ENCODE peak calls at places on chromosomes 13 and 19, in eight cellular contexts. O is endodermal cell; K is upper lobe of left lung; C is endothelial cell; I is MM.1S; B is IMR-90; Q is activated CD8-positive, alpha-beta T cell treated with anti-CD3 and anti-CD28 coated beads for 36 hours; U is HFF-Myc. W is an unnamed sample.

GRCh38 chr13:41459754-41460111 is 2.4 kb downstream of the RGCC start:
- DNase-seq in O (no peak), K (no peak), C (no peak), I (no peak), B (no peak), Q (peak), U (no peak), W (no peak)

GRCh38 chr13:70994204-70994603 is 872.8 kb downstream of the DACH1 start:
- DNase-seq in O (no peak), K (no peak), C (no peak), I (no peak), B (no peak), Q (no peak), U (no peak), W (no peak)

GRCh38 chr13:31367410-31367809 is 167.6 kb downstream of the B3GLCT start:
- DNase-seq in O (no peak), K (no peak), C (no peak), I (no peak), B (no peak), Q (no peak), U (no peak), W (no peak)

GRCh38 chr19:3176715-3177501 is 1.7 kb upstream of the S1PR4 start:
- DNase-seq in O (no peak), K (peak), C (no peak), I (no peak), B (peak), Q (peak), U (no peak), W (peak)

GRCh38 chr13:30486230-30487074 is 20.7 kb upstream of the HMGB1 start:
- DNase-seq in O (peak), K (no peak), C (no peak), I (no peak), B (no peak), Q (no peak), U (no peak), W (no peak)

GRCh38 chr13:100129605-100130004 is 40.7 kb downstream of the PCCA start:
- DNase-seq in O (peak), K (no peak), C (no peak), I (no peak), B (no peak), Q (no peak), U (no peak), W (no peak)

GRCh38 chr13:90943961-90944360 is 403.5 kb upstream of the MIR17HG start:
- DNase-seq in O (no peak), K (no peak), C (no peak), I (no peak), B (no peak), Q (no peak), U (no peak), W (no peak)

GRCh38 chr13:58598241-58598640 is 966.7 kb downstream of the PCDH17 start:
- DNase-seq in O (no peak), K (no peak), C (no peak), I (no peak), B (no peak), Q (no peak), U (no peak), W (no peak)

GRCh38 chr13:88000239-88000638 is 329.1 kb downstream of the SLITRK5 start:
- DNase-seq in O (peak), K (peak), C (no peak), I (no peak), B (peak), Q (no peak), U (no peak), W (peak)

GRCh38 chr19:11420429-11420893 is 1.3 kb upstream of the RGL3 start:
- DNase-seq in O (peak), K (peak), C (no peak), I (no peak), B (no peak), Q (no peak), U (no peak), W (no peak)

GRCh38 chr13:94707400-94708021 is 4.8 kb downstream of the SOX21 start:
- DNase-seq in O (peak), K (peak), C (peak), I (no peak), B (no peak), Q (no peak), U (no peak), W (no peak)

GRCh38 chr13:103030776-103031175 is 35.4 kb downstream of the SLC10A2 start:
- DNase-seq in O (no peak), K (no peak), C (no peak), I (no peak), B (no peak), Q (no peak), U (no peak), W (no peak)

GRCh38 chr19:2680808-2681207 is 21.7 kb downstream of the GNG7 start:
- DNase-seq in O (no peak), K (no peak), C (no peak), I (no peak), B (no peak), Q (no peak), U (no peak), W (no peak)

GRCh38 chr19:54162241-54162805 is 2.8 kb upstream of the LENG1 start:
- DNase-seq in O (peak), K (peak), C (peak), I (peak), B (peak), Q (peak), U (no peak), W (peak)

DNA sequence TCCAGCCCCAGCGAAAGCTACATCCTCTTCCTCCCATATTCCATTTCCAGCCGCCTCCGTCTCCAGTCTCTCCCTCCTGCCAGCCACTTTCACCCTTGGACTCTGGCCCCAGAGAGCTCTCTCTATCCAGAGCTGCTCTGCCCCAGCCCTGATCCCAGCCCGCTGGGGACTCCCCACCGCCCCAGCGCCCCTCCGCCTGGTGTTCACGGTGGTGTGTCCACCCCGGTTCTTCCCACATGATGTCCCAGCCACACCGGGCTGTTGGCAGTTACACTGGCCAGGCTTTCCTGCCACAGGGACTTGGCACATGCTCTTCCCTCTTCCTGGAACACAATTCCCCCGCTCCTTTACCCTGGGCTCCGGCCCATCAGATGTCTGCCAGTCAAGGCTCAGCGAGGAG is 11.3 kb upstream of the EMC10 start:
- DNase-seq in O (no peak), K (no peak), C (no peak), I (no peak), B (no peak), Q (no peak), U (no peak), W (no peak)
- TF ChIP-seq CTCF in O (no peak), K (no peak), C (no peak), I (no peak), B (no peak), Q (no peak), U (no peak), W (no peak)

GRCh38 chr19:38657633-38658222 is 10.3 kb downstream of the ACTN4 start:
- DNase-seq in O (no peak), K (no peak), C (no peak), I (no peak), B (peak), Q (peak), U (no peak), W (peak)

GRCh38 chr19:38654478-38655079 is 7.1 kb downstream of the ACTN4 start:
- DNase-seq in O (peak), K (no peak), C (peak), I (no peak), B (peak), Q (no peak), U (no peak), W (no peak)

GRCh38 chr19:38655148-38655824 is 7.8 kb downstream of the ACTN4 start:
- DNase-seq in O (peak), K (no peak), C (no peak), I (no peak), B (peak), Q (peak), U (no peak), W (no peak)

GRCh38 chr19:38658462-38659306 is 11.2 kb downstream of the ACTN4 start:
- DNase-seq in O (no peak), K (no peak), C (no peak), I (no peak), B (peak), Q (no peak), U (peak), W (peak)

DNA sequence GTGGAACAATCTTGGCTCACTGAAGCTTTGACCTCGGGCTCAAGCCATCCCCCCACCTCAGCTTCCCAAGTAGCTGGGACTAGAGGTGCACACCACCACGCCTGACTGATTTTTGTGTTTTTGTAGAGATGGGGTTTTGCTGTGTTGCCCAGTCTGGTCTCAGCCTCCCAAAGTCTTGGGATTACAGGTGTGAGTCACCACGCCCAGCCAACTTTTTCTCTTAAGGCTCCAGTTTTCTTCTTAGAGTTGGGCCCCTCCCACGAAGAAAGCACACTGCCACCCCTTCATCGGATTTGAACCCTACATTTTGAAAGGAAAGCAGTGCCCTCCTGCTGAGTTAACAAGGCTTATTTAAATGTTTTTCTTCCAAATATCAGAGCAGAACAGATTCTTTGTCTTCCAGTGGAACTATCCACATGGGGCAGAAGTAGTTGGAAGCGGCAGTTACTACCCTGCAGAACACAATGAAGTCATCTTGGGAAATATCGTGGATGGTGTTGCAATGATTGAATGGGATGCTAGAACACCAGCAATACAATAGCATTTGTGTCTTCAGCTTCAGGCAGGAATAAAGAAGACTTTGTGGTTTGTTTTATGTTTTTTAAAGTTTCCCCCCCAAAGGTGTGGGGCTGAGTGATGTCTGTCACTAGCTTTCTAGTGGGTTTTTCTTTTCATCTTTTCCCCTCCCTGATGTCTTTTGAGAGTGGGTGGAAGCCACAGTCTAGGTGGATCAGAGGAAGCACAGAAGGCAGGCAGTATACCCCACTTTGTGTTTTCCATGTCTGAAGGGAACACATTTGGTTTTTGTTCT is 8.9 kb downstream of the ACTN4 start:
- DNase-seq in O (no peak), K (no peak), C (no peak), I (no peak), B (peak), Q (peak), U (no peak), W (peak)
- TF ChIP-seq CTCF in O (no peak), K (no peak), C (no peak), I (no peak), B (no peak), Q (no peak), U (no peak), W (no peak)

DNA sequence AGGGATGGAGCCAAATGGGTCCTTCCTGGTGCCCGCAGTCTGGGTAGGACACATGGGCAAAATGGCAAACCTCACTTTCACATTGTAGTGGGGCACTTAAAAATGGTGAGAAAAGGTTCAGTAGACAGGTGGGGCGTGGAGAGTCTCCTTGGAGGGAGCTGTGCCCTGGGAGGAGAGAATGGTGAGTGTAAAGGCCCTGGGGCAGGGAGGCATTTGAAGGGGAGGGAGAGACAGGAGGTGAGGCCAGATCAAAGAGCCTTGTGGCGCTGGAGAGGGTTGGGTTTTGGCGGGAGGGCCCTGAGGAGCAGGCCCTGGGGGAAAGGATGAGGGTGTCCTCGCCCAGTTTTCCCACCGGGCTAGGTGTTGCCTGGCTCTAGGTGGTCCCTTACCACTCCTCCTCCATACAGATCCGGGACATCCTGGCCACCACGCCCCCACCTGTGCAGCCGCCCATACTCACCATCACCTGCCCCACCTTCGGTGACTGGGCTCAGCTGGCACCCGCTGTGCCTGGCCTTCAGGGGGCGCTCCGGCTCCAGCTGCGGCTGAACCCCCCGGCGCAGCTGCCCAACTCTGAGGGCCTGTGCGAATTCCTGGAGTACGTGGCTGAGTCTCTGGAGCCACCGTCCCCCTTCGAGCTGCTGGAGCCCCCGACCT is 6.3 kb downstream of the MAP1S start:
- DNase-seq in O (peak), K (no peak), C (no peak), I (no peak), B (no peak), Q (peak), U (no peak), W (no peak)
- TF ChIP-seq CTCF in O (peak), K (no peak), C (peak), I (peak), B (peak), Q (peak), U (peak), W (peak)

DNA sequence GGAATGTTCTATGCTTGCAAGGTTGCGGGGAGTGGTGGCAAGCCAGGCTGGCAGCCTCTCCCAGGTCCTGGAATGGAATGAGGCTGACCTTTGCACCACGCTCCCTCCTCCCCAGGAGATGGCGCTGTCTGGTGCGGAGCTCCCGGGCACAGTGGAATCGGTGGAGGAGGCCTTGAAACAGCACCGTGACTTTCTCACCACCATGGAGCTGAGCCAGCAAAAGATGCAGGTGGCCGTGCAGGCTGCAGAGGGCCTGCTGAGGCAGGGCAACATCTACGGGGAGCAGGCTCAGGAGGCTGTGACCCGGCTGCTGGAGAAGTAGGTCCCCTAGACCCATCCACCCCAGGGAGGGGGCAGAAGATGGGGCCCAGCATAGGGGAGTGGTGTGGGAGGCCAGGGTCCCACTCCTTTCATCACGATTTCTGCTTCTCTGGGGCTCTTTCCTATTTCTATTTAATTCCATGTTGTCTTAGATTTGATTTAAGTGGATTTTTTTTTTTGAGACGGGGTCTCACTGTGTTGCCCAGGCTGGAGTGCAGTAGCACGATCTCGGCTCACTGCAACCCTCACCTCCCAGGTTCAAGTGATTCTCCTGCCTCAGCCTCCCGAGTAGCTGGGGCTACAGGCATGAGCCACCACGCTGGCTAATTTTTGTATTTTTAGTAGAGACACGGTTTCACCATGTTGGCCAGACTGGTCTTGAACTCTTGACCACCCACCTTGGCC is 53.2 kb upstream of the SHKBP1 start:
- DNase-seq in O (peak), K (peak), C (peak), I (peak), B (peak), Q (peak), U (no peak), W (peak)
- TF ChIP-seq CTCF in O (peak), K (peak), C (peak), I (peak), B (peak), Q (peak), U (peak), W (peak)

GRCh38 chr19:49939721-49940481 is 10.6 kb upstream of the NUP62 start:
- DNase-seq in O (peak), K (no peak), C (no peak), I (no peak), B (no peak), Q (peak), U (no peak), W (no peak)
- TF ChIP-seq CTCF in O (peak), K (no peak), C (peak), I (peak), B (no peak), Q (peak), U (no peak), W (no peak)

GRCh38 chr19:58499021-58499927 is 12.5 kb downstream of the SLC27A5 start:
- DNase-seq in O (peak), K (peak), C (peak), I (peak), B (peak), Q (peak), U (peak), W (peak)
- TF ChIP-seq CTCF in O (peak), K (peak), C (peak), I (no peak), B (peak), Q (no peak), U (peak), W (peak)

GRCh38 chr19:29871143-29871542 is 59.4 kb downstream of the CCNE1 start:
- DNase-seq in O (no peak), K (no peak), C (no peak), I (no peak), B (no peak), Q (no peak), U (no peak), W (no peak)

GRCh38 chr19:29875931-29876330 is 64.1 kb downstream of the CCNE1 start:
- DNase-seq in O (no peak), K (no peak), C (no peak), I (no peak), B (no peak), Q (no peak), U (no peak), W (no peak)

GRCh38 chr19:29873801-29874575 is 62.2 kb downstream of the CCNE1 start:
- DNase-seq in O (no peak), K (no peak), C (no peak), I (no peak), B (no peak), Q (no peak), U (no peak), W (no peak)

GRCh38 chr19:29872224-29872731 is 60.5 kb downstream of the CCNE1 start:
- DNase-seq in O (peak), K (peak), C (peak), I (no peak), B (no peak), Q (peak), U (no peak), W (no peak)

DNA sequence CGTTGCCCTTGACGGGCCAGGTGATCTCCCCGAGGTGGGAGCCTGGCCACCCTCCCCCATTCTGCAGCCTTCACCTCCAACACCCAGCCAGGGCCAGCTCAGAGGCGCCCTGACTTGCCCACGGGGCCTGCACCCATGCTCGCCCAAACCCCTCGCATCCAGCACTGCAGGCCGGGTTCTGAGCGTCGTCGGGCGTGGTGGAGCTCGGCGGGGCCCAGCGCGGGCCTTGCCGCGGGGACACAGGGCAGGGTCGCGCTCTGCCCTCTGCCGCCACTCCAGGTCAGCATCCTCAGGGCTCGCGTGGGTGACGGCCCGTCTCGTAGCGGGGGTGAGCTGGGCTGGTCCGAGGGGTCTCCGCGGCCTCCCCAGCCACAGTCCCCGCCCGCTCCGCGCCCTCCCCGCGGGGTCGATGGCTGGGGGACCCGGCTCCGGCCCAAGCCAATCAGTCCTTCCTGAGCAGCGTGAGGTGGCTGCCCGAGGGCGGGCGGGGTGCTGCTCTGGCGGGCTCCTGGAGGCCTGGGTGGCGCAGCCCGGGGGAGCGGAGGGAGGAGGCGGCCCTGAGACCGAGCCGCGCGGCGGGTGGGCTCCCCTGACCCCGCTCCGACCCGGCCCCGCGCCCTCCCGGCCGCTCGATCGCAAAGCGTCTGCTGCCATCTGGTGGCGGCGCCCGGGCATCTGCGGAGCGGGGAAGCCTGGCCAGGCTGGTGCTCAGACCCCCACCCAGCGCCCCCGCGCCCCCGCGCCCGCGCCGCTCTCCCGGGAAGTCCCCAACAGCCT is 61.4 kb downstream of the CCNE1 start:
- DNase-seq in O (peak), K (peak), C (peak), I (peak), B (no peak), Q (peak), U (no peak), W (peak)
- TF ChIP-seq CTCF in O (peak), K (peak), C (peak), I (peak), B (peak), Q (peak), U (peak), W (peak)

GRCh38 chr19:43644181-43644580 is 4.5 kb upstream of the CADM4 start:
- DNase-seq in O (no peak), K (no peak), C (no peak), I (no peak), B (no peak), Q (no peak), U (no peak), W (no peak)
- TF ChIP-seq CTCF in O (no peak), K (no peak), C (no peak), I (no peak), B (no peak), Q (no peak), U (no peak), W (no peak)

DNA sequence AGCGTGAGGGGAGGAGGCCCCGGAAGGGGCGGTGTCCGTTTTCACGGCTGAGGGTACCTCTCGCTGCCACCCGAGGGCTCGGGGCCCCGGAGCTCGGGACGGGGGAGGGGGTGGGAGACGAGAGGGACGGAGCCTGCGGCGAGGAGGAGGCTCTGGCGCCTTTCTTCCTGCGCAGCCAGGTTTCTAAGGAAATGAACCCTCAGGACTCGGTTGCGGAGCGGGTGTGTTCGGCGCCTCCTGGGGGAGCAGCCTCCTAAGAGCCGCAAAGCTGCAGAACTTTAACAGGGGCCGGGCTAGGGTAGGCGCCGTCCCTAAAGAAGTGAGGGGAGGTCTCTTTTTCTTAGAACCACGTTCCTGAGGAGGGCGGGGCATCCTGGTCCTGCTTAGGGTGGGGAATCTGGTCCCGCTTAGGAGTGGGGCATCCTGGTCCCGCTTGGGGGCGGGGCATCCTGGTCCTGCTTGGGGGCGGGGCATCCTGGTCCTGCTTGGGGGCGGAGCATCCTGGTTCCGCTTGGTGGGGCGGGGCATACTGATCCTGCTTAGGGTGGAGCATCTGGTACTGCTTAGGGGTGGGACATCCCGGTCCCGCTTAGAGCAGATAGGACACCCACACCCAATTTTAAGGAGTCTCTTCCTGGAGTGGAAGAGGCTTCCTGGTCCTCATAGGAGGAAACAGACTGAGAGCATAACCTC is 6.2 kb downstream of the SYT5 start:
- DNase-seq in O (peak), K (peak), C (peak), I (no peak), B (peak), Q (peak), U (no peak), W (peak)
- TF ChIP-seq CTCF in O (peak), K (no peak), C (no peak), I (no peak), B (no peak), Q (no peak), U (no peak), W (no peak)